ENCODE peak calls at places on chromosome 18, in six cellular contexts. C is A549; B is PC-3; K is activated T-helper 9 cell treated with anti-CD3 and anti-CD28 coated beads, Interleukin-2, amount 50 U/mL, for 16 hours; A is HuH-7; E is NCI-H2107. R is an unnamed sample.

GRCh38 chr18:400466-400865 is 100.0 kb downstream of the COLEC12 start:
- DNase-seq in C (no peak), B (no peak), K (no peak), A (no peak), E (no peak), R (peak)

GRCh38 chr18:12516049-12516677 is 108.4 kb downstream of the PRELID3A start:
- DNase-seq in C (no peak), B (no peak), K (no peak), A (no peak), E (no peak), R (no peak)

GRCh38 chr18:61965306-61965705 is 72.5 kb upstream of the RNF152 start:
- DNase-seq in C (no peak), B (no peak), K (no peak), A (no peak), E (no peak), R (no peak)

GRCh38 chr18:80202264-80202998 is 44.9 kb downstream of the PARD6G start:
- DNase-seq in C (no peak), B (no peak), K (no peak), A (no peak), E (no peak), R (no peak)

GRCh38 chr18:59229681-59230443 is 9.9 kb downstream of the GRP start:
- DNase-seq in C (no peak), B (no peak), K (no peak), A (no peak), E (no peak), R (no peak)

GRCh38 chr18:40380657-40381441 is 1574.2 kb upstream of the PIK3C3 start:
- DNase-seq in C (no peak), B (no peak), K (no peak), A (no peak), E (no peak), R (peak)

GRCh38 chr18:78199002-78199401 is 780.6 kb upstream of the SALL3 start:
- DNase-seq in C (no peak), B (no peak), K (no peak), A (no peak), E (no peak), R (no peak)

GRCh38 chr18:56284319-56284718 is 354.1 kb downstream of the TXNL1 start:
- DNase-seq in C (no peak), B (peak), K (no peak), A (no peak), E (no peak), R (no peak)

GRCh38 chr18:23053756-23054457 is 81.4 kb upstream of the CABLES1 start:
- DNase-seq in C (peak), B (peak), K (no peak), A (peak), E (no peak), R (peak)

GRCh38 chr18:38606841-38607240 is 1041.2 kb upstream of the CELF4 start:
- DNase-seq in C (no peak), B (no peak), K (no peak), A (no peak), E (no peak), R (no peak)

R was measured in ELR.